ENCODE peak calls at places on chromosomes 13 and 19, in eight cellular contexts. G, C, R, Q, X, J, B and W are unnamed samples.

GRCh38 chr13:30804474-30804873 is 69.1 kb downstream of the ALOX5AP start:
- DNase-seq in Q (no peak), X (no peak), J (peak), B (peak), R (no peak), C (no peak), G (no peak), W (peak)

GRCh38 chr13:108249150-108249549 is 20.4 kb upstream of the TNFSF13B start:
- DNase-seq in B (no peak), J (no peak), Q (no peak), G (no peak), R (no peak), X (no peak), C (no peak), W (no peak)

GRCh38 chr13:76632388-76633044 is 253.7 kb downstream of the KCTD12 start:
- DNase-seq in G (no peak), Q (no peak), B (no peak), R (peak), J (peak), X (no peak), C (no peak), W (peak)

GRCh38 chr13:44703371-44703770 is 127.2 kb upstream of the TSC22D1 start:
- DNase-seq in R (peak), B (peak), X (no peak), Q (no peak), J (no peak), C (no peak), G (no peak), W (no peak)

GRCh38 chr13:24664726-24665409 is 15.3 kb upstream of the ATP12A start:
- DNase-seq in R (no peak), J (no peak), G (peak), Q (no peak), X (no peak), B (peak), C (no peak), W (no peak)

GRCh38 chr13:100280681-100281080 is 191.8 kb downstream of the PCCA start:
- DNase-seq in R (peak), J (no peak), X (no peak), G (no peak), B (peak), C (no peak), Q (no peak), W (no peak)

GRCh38 chr13:44874886-44875630 is 114.2 kb downstream of the NUFIP1 start:
- DNase-seq in J (no peak), B (no peak), G (no peak), R (no peak), C (no peak), Q (no peak), X (no peak), W (peak)

GRCh38 chr13:64801768-64802167 is 2428.4 kb downstream of the PCDH9 start:
- DNase-seq in C (no peak), X (no peak), G (no peak), Q (no peak), B (no peak), J (no peak), R (no peak), W (no peak)

GRCh38 chr13:80498433-80498832 is 157.5 kb upstream of the SPRY2 start:
- DNase-seq in J (no peak), G (no peak), Q (no peak), B (no peak), C (no peak), X (no peak), R (no peak), W (no peak)

GRCh38 chr19:1081301-1082164 is 13.6 kb downstream of the POLR2E start:
- DNase-seq in X (no peak), B (no peak), J (no peak), R (no peak), Q (no peak), G (no peak), C (no peak), W (no peak)

GRCh38 chr13:44259045-44260042 is 114.3 kb upstream of the SERP2 start:
- DNase-seq in R (peak), Q (no peak), B (peak), J (no peak), G (no peak), C (no peak), X (peak), W (peak)

GRCh38 chr13:97615266-97615665 is 181.3 kb downstream of the RAP2A start:
- DNase-seq in J (no peak), G (no peak), C (no peak), B (no peak), Q (no peak), X (no peak), R (no peak), W (no peak)

GRCh38 chr19:10776900-10777650 is 58.9 kb downstream of the TMED1 start:
- DNase-seq in X (no peak), G (no peak), R (no peak), B (no peak), Q (no peak), C (no peak), J (no peak), W (no peak)

GRCh38 chr13:37381502-37381901 is 217.1 kb downstream of the POSTN start:
- DNase-seq in G (no peak), C (no peak), Q (no peak), B (no peak), J (no peak), R (no peak), X (no peak), W (no peak)

GRCh38 chr19:7419153-7419552 is 69.7 kb downstream of the PEX11G start:
- DNase-seq in R (no peak), J (no peak), B (no peak), C (no peak), G (no peak), Q (no peak), X (no peak), W (no peak)

GRCh38 chr19:50646074-50646807 is 3.0 kb upstream of the C19orf81 start:
- DNase-seq in R (peak), Q (no peak), X (no peak), C (no peak), B (peak), G (peak), J (no peak), W (peak)

GRCh38 chr19:35265126-35265995 is 3.4 kb upstream of the USF2 start:
- DNase-seq in B (no peak), X (no peak), J (peak), G (no peak), R (no peak), C (no peak), Q (no peak), W (no peak)

GRCh38 chr19:14347999-14348889 is 33.0 kb upstream of the ADGRE5 start:
- DNase-seq in C (peak), J (peak), G (no peak), R (peak), Q (peak), B (peak), X (peak), W (peak)

GRCh38 chr19:53507523-53508442 is 30.2 kb upstream of the ZNF331 start:
- DNase-seq in R (no peak), Q (no peak), J (no peak), X (no peak), C (no peak), B (no peak), G (peak), W (no peak)

GRCh38 chr19:13020002-13020414 is 24.7 kb downstream of the NFIX start:
- DNase-seq in G (no peak), B (no peak), X (no peak), J (no peak), Q (no peak), C (no peak), R (no peak), W (no peak)

GRCh38 chr13:31801088-31801487 is 61.8 kb downstream of the RXFP2 start:
- DNase-seq in B (no peak), G (no peak), Q (no peak), J (no peak), C (no peak), X (no peak), R (no peak), W (no peak)

GRCh38 chr19:20179946-20180345 is 12.9 kb downstream of the ZNF486 start:
- DNase-seq in R (no peak), B (peak), C (no peak), G (no peak), X (no peak), J (no peak), Q (no peak), W (no peak)

GRCh38 chr19:18464646-18465045 is 26.7 kb upstream of the ISYNA1 start:
- DNase-seq in G (no peak), X (no peak), R (peak), C (peak), Q (peak), B (peak), J (peak), W (no peak)

GRCh38 chr19:56309511-56310185 is 5.0 kb downstream of the ZSCAN5A start:
- DNase-seq in B (peak), Q (no peak), J (peak), R (peak), C (no peak), X (peak), G (peak), W (peak)

GRCh38 chr19:16520986-16521624 is 21.1 kb downstream of the CHERP start:
- DNase-seq in G (no peak), X (no peak), B (no peak), R (no peak), Q (no peak), J (no peak), C (no peak), W (no peak)

GRCh38 chr19:42634409-42635232 is 39.9 kb upstream of the CEACAM8 start:
- DNase-seq in B (peak), G (peak), R (peak), J (peak), C (no peak), Q (no peak), X (peak), W (peak)

GRCh38 chr19:17023805-17024204 is 2.8 kb downstream of the CPAMD8 start:
- DNase-seq in Q (no peak), J (no peak), R (no peak), G (no peak), B (no peak), C (no peak), X (no peak), W (no peak)

GRCh38 chr13:40345654-40346372 is 320.6 kb downstream of the FOXO1 start:
- DNase-seq in B (no peak), R (no peak), J (no peak), Q (no peak), G (no peak), X (no peak), C (no peak), W (no peak)

GRCh38 chr19:535017-535835 is 3.7 kb downstream of the CDC34 start:
- DNase-seq in G (no peak), J (no peak), B (no peak), Q (no peak), X (no peak), R (no peak), C (no peak), W (no peak)

GRCh38 chr13:45615501-45616101 is at the start of gene ERICH6B:
- DNase-seq in C (no peak), J (no peak), B (peak), X (no peak), G (no peak), R (peak), Q (peak), W (no peak)

GRCh38 chr19:49643466-49643865 is 1.5 kb downstream of the SCAF1 start:
- DNase-seq in C (no peak), B (no peak), R (no peak), X (no peak), J (no peak), Q (no peak), G (no peak), W (no peak)

GRCh38 chr13:114073881-114074551 is 58.4 kb downstream of the RASA3 start:
- DNase-seq in C (no peak), B (no peak), R (no peak), Q (no peak), X (no peak), J (no peak), G (no peak), W (no peak)